ENCODE peak calls at places on chromosome X, in nine cellular contexts. H, Q, U, O, B, K, L, M and T are unnamed samples.

GRCh38 chrX:43809463-43809862 is 72.8 kb downstream of the MAOB start:
- DNase-seq in H (no peak), U (no peak), B (no peak), L (no peak), K (no peak), O (no peak), M (no peak), Q (no peak), T (no peak)

GRCh38 chrX:119228506-119229290 is 7.4 kb upstream of the PGRMC1 start:
- DNase-seq in O (no peak), B (no peak), Q (no peak), H (peak; percentile 74), L (no peak), K (no peak), M (no peak), U (no peak), T (peak; percentile 37)

GRCh38 chrX:106726485-106727437 is at the start of gene RNF128:
- DNase-seq in Q (no peak), B (no peak), H (peak; percentile 42), K (peak; percentile 64), L (no peak), U (no peak), M (no peak), O (peak; percentile 72), T (peak; percentile 61)

GRCh38 chrX:101774340-101774739 is 114.7 kb upstream of the ARMCX2 start:
- DNase-seq in M (no peak), B (no peak), L (no peak), O (no peak), H (no peak), U (no peak), Q (no peak), K (no peak), T (no peak)

GRCh38 chrX:65837875-65838549 is 170.6 kb downstream of the MSN start:
- DNase-seq in B (no peak), K (no peak), M (no peak), H (no peak), L (peak; percentile 31), U (no peak), O (no peak), Q (no peak), T (no peak)

GRCh38 chrX:115901241-115901640 is 269.3 kb upstream of the AGTR2 start:
- DNase-seq in H (no peak), U (no peak), O (no peak), M (no peak), K (no peak), B (no peak), L (no peak), Q (no peak), T (peak; percentile 21)

GRCh38 chrX:107562482-107562881 is 65.8 kb upstream of the PRPS1 start:
- DNase-seq in H (peak; percentile 58), M (no peak), U (no peak), O (no peak), L (no peak), K (no peak), Q (no peak), B (no peak), T (peak; percentile 88)

GRCh38 chrX:480861-481417 is 94.2 kb upstream of the PPP2R3B start:
- DNase-seq in U (no peak), O (no peak), L (no peak), Q (no peak), K (no peak), M (no peak), H (no peak), B (no peak), T (no peak)

GRCh38 chrX:75156537-75156945 is 458 bp upstream of the ABCB7 start:
- DNase-seq in Q (peak; percentile 3), B (no peak), O (no peak), M (peak; percentile 41), K (peak; percentile 77), L (no peak), H (peak; percentile 45), U (no peak), T (no peak)